ENCODE peak calls at places on chromosomes 1 and 21, in nine cellular contexts. H, K, D, J, A, Y, C, U and T are unnamed samples.

GRCh38 chr21:43015906-43016540 is 41.7 kb downstream of the PKNOX1 start:
- DNase-seq in C (no peak), H (no peak), U (no peak), J (no peak), A (no peak), Y (no peak), D (no peak), K (no peak), T (peak; percentile 60)

GRCh38 chr1:89274431-89274857 is 1.8 kb upstream of the GBP5 start:
- DNase-seq in U (peak; percentile 70), H (no peak), J (peak; percentile 8), A (no peak), Y (no peak), K (no peak), D (no peak), C (no peak), T (no peak)

GRCh38 chr1:181778630-181779285 is 282.8 kb downstream of the ZNF648 start:
- DNase-seq in A (no peak), U (no peak), Y (no peak), D (no peak), K (no peak), C (peak; percentile 93), H (no peak), J (no peak), T (no peak)

GRCh38 chr1:211577277-211577825 is 1.6 kb downstream of the SLC30A1 start:
- DNase-seq in U (no peak), C (peak; percentile 69), D (no peak), K (no peak), A (no peak), H (no peak), J (peak; percentile 13), Y (no peak), T (no peak)

GRCh38 chr1:10064416-10065343 is 31.9 kb downstream of the UBE4B start:
- DNase-seq in U (no peak), D (no peak), Y (no peak), A (no peak), J (peak; percentile 73), C (no peak), K (no peak), H (no peak), T (no peak)

GRCh38 chr1:89286549-89287181 is 14.0 kb upstream of the GBP5 start:
- DNase-seq in J (no peak), U (no peak), D (no peak), C (no peak), K (no peak), A (no peak), Y (no peak), H (no peak), T (no peak)

GRCh38 chr1:30912913-30913652 is 4.5 kb upstream of the SDC3 start:
- DNase-seq in H (no peak), D (peak; percentile 62), A (peak; percentile 45), K (no peak), U (no peak), C (no peak), J (no peak), Y (no peak), T (peak; percentile 90)

GRCh38 chr1:42210421-42211133 is 46.0 kb upstream of the GUCA2A start:
- DNase-seq in C (no peak), K (no peak), H (no peak), Y (no peak), J (peak; percentile 39), D (no peak), U (no peak), A (no peak), T (no peak)

GRCh38 chr1:72649211-72649888 is 367.0 kb upstream of the NEGR1 start:
- DNase-seq in A (no peak), K (no peak), J (no peak), U (no peak), Y (no peak), D (no peak), H (no peak), C (no peak), T (peak; percentile 68)

GRCh38 chr1:183238071-183238470 is 52.0 kb downstream of the LAMC2 start:
- DNase-seq in J (peak; percentile 69), K (no peak), A (no peak), U (peak; percentile 29), C (no peak), H (no peak), Y (no peak), D (no peak), T (no peak)

GRCh38 chr1:228927947-228928898 is 192.9 kb downstream of the RHOU start:
- DNase-seq in C (no peak), H (no peak), U (no peak), A (no peak), Y (no peak), J (no peak), D (no peak), K (no peak), T (no peak)

GRCh38 chr1:156414440-156415064 is 45.5 kb downstream of the RHBG start:
- DNase-seq in C (no peak), Y (no peak), H (peak; percentile 67), U (no peak), D (no peak), K (no peak), A (no peak), J (no peak), T (no peak)

GRCh38 chr1:47513393-47513792 is 75.5 kb downstream of the FOXD2 start:
- DNase-seq in U (no peak), H (no peak), D (no peak), K (no peak), C (no peak), J (no peak), A (no peak), Y (no peak), T (no peak)

GRCh38 chr1:198267921-198268320 is 111.1 kb downstream of the NEK7 start:
- DNase-seq in K (no peak), Y (no peak), U (peak; percentile 83), D (no peak), A (no peak), C (no peak), J (peak; percentile 86), H (no peak), T (no peak)

GRCh38 chr1:228319352-228320088 is 87.1 kb downstream of the TRIM11 start:
- DNase-seq in A (no peak), K (no peak), J (no peak), H (no peak), U (no peak), Y (no peak), C (no peak), D (no peak), T (no peak)

GRCh38 chr1:207962716-207963428 is 51.9 kb upstream of the CD34 start:
- DNase-seq in Y (peak; percentile 53), A (peak; percentile 76), H (no peak), K (no peak), D (peak; percentile 61), C (peak; percentile 84), U (peak; percentile 26), J (no peak), T (peak; percentile 85)

GRCh38 chr21:30072496-30072895 is 94.1 kb downstream of the CLDN17 start:
- DNase-seq in A (no peak), K (no peak), C (peak; percentile 77), U (peak; percentile 1), Y (peak; percentile 12), H (peak; percentile 2), D (peak; percentile 5), J (no peak), T (no peak)

GRCh38 chr1:167428418-167428817 is 89.9 kb downstream of the CD247 start:
- DNase-seq in K (no peak), J (no peak), H (no peak), U (peak; percentile 19), A (no peak), D (no peak), Y (no peak), C (no peak), T (no peak)

GRCh38 chr21:34814529-34814951 is 145.7 kb downstream of the CLIC6 start:
- DNase-seq in Y (no peak), A (no peak), J (no peak), D (no peak), U (no peak), K (no peak), H (no peak), C (no peak), T (no peak)

GRCh38 chr1:154956557-154956956 is 658 bp upstream of the PBXIP1 start:
- DNase-seq in D (no peak), Y (peak; percentile 42), H (no peak), A (no peak), C (peak; percentile 44), U (no peak), J (no peak), K (no peak), T (no peak)

GRCh38 chr1:117051224-117052064 is 8.7 kb upstream of the TTF2 start:
- DNase-seq in H (no peak), J (no peak), K (no peak), Y (no peak), U (no peak), A (no peak), D (no peak), C (no peak), T (no peak)

GRCh38 chr1:118931876-118932275 is 56.3 kb downstream of the TBX15 start:
- DNase-seq in D (no peak), H (no peak), J (no peak), Y (no peak), K (no peak), C (peak; percentile 73), U (no peak), A (no peak), T (no peak)